ENCODE peak calls at places on chromosomes 11 and 22, in four cellular contexts. G, S, D and F are unnamed samples.

GRCh38 chr11:36057372-36058045 is 113.6 kb downstream of the LDLRAD3 start:
- DNase-seq in G (no peak), S (no peak), D (no peak), F (no peak)

GRCh38 chr11:31106963-31107576 is 262.5 kb downstream of the DCDC1 start:
- DNase-seq in D (peak; percentile 58), G (peak; percentile 51), S (no peak), F (peak; percentile 36)

GRCh38 chr22:39068033-39068785 is 8.9 kb upstream of the APOBEC3G start:
- DNase-seq in G (no peak), D (no peak), S (no peak), F (no peak)

GRCh38 chr11:45150943-45151342 is 4.5 kb downstream of the PRDM11 start:
- DNase-seq in S (no peak), D (no peak), G (no peak), F (no peak)

GRCh38 chr11:8709002-8709672 is 26.5 kb downstream of the RPL27A start:
- DNase-seq in D (no peak), G (no peak), S (no peak), F (no peak)

GRCh38 chr11:33996498-33997454 is 54.8 kb upstream of the CAPRIN1 start:
- DNase-seq in S (peak; percentile 49), D (peak; percentile 88), G (peak; percentile 83), F (peak; percentile 86)

GRCh38 chr11:39541945-39542351 is 1917.5 kb downstream of the LRRC4C start:
- DNase-seq in S (no peak), G (no peak), D (no peak), F (no peak)

GRCh38 chr22:18091916-18092526 is 14.2 kb downstream of the PEX26 start:
- DNase-seq in D (no peak), G (no peak), S (no peak), F (no peak)

GRCh38 chr11:8838248-8838647 is 72.7 kb upstream of the AKIP1 start:
- DNase-seq in G (no peak), S (no peak), D (no peak), F (no peak)

GRCh38 chr22:20981787-20982562 is at the start of gene LZTR1:
- DNase-seq in S (peak; percentile 32), G (peak; percentile 50), D (peak; percentile 100), F (peak; percentile 86)

GRCh38 chr11:44862546-44863101 is 88.1 kb downstream of the TP53I11 start:
- DNase-seq in D (no peak), G (no peak), S (no peak), F (no peak)

GRCh38 chr22:18954333-18954732 is 18.2 kb upstream of the PRODH start:
- DNase-seq in S (no peak), G (no peak), D (peak; percentile 73), F (peak; percentile 94)

GRCh38 chr22:37284126-37284806 is 2.0 kb downstream of the CYTH4 start:
- DNase-seq in S (no peak), D (no peak), G (no peak), F (no peak)

GRCh38 chr11:74018331-74019005 is 9.6 kb upstream of the UCP3 start:
- DNase-seq in G (no peak), S (no peak), D (no peak), F (no peak)

GRCh38 chr11:59197990-59198389 is 14.7 kb downstream of the MPEG1 start:
- DNase-seq in D (no peak), S (no peak), G (no peak), F (no peak)

GRCh38 chr22:32735516-32735915 is 66.0 kb upstream of the TIMP3 start:
- DNase-seq in S (no peak), G (no peak), D (no peak), F (no peak)

GRCh38 chr11:45089251-45089650 is 57.2 kb upstream of the PRDM11 start:
- DNase-seq in G (no peak), D (no peak), S (no peak), F (no peak)

GRCh38 chr11:94574193-94574961 is 7.2 kb downstream of the PIWIL4 start:
- DNase-seq in G (no peak), D (peak; percentile 45), S (no peak), F (no peak)

GRCh38 chr11:67429722-67430121 is 1.4 kb downstream of the RPS6KB2 start:
- DNase-seq in G (no peak), D (no peak), S (no peak), F (no peak)

GRCh38 chr22:24926849-24927579 is 19.5 kb downstream of the LHFPL7 start:
- DNase-seq in S (no peak), D (no peak), G (no peak), F (no peak)

GRCh38 chr11:87281496-87281895 is 243.8 kb downstream of the TMEM135 start:
- DNase-seq in S (no peak), G (no peak), D (peak; percentile 27), F (no peak)

GRCh38 chr22:42683599-42684283 is 34.5 kb upstream of the CYB5R3 start:
- DNase-seq in G (no peak), S (no peak), D (no peak), F (no peak)

GRCh38 chr11:13030857-13031256 is 21.7 kb downstream of the RASSF10 start:
- DNase-seq in S (no peak), D (no peak), G (no peak), F (no peak)

GRCh38 chr22:50505776-50506610 is 1.5 kb downstream of the LMF2 start:
- DNase-seq in G (no peak), D (no peak), S (no peak), F (no peak)

GRCh38 chr11:44301856-44302231 is 8.1 kb downstream of the ALX4 start:
- DNase-seq in G (peak; percentile 7), S (no peak), D (peak; percentile 33), F (no peak)

GRCh38 chr11:93613432-93613831 is 48.0 kb upstream of the CEP295 start:
- DNase-seq in S (no peak), G (no peak), D (no peak), F (no peak)

GRCh38 chr11:128686745-128687177 is 7.1 kb upstream of the FLI1 start:
- DNase-seq in G (no peak), D (no peak), S (no peak), F (no peak)

GRCh38 chr22:39292561-39293074 is 26.8 kb downstream of the RPL3 start:
- DNase-seq in G (peak; percentile 93), D (peak; percentile 94), S (no peak), F (no peak)

GRCh38 chr22:22930571-22931556 is 43.2 kb downstream of the IGLL5 start:
- DNase-seq in D (no peak), S (no peak), G (no peak), F (no peak)

DNA sequence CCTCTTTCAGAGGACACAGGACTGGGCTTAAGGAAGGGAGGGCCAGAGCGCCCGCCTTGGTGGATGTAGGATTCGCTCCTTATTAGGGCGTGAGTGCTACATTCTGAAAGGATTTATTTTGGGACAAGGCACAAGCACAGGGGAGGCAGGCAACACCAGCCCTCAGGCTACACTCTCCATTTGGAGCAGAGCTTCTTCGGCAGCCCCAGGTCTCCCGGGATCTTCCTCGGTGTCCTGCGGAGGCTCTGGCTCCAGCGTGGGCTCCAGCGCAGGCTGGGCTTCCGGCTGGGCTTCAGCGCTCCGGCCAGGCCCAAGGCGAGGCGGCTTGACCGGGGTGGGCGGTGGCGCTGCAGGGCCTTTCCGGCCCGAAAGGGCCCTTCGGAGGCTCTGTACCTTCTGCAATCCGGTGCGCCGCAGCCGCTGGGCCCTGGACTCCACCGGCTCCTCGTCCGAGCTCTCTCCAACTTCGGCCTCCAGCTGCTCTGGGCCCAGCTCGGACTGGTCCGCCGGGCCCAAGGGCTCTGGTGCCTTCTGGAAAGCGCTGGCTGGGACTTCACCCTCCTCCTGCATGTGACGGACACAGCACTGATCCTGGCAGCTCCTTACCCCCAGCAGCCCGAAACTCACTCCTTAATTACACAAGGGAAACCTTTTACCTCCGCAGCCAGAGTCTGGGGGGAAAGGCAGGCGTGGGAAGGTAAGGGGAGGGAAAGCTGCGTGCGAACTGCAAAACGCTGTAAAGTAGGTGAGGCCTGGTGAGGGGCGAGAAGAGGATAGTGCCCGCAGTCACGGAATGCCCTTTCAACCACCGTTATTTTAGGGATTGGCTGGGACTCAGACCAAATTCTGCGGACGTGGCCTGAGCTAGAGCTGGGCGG is 1.1 kb downstream of the CAVIN3 start:
- DNase-seq in D (no peak), S (no peak), G (no peak), F (peak; percentile 73)
- TF ChIP-seq POLR2AphosphoS5 in D (no peak), S (no peak), G (no peak), F (peak; percentile 61)

GRCh38 chr22:35893698-35894097 is 134.9 kb downstream of the RBFOX2 start:
- DNase-seq in G (no peak), S (no peak), D (no peak), F (no peak)

GRCh38 chr22:35894464-35894878 is 134.2 kb downstream of the RBFOX2 start:
- DNase-seq in D (no peak), S (no peak), G (no peak), F (no peak)

GRCh38 chr22:35896306-35896705 is 132.3 kb downstream of the RBFOX2 start:
- DNase-seq in G (no peak), S (no peak), D (no peak), F (no peak)

GRCh38 chr22:35892192-35892591 is 136.4 kb downstream of the RBFOX2 start:
- DNase-seq in S (no peak), D (peak; percentile 14), G (no peak), F (no peak)

DNA sequence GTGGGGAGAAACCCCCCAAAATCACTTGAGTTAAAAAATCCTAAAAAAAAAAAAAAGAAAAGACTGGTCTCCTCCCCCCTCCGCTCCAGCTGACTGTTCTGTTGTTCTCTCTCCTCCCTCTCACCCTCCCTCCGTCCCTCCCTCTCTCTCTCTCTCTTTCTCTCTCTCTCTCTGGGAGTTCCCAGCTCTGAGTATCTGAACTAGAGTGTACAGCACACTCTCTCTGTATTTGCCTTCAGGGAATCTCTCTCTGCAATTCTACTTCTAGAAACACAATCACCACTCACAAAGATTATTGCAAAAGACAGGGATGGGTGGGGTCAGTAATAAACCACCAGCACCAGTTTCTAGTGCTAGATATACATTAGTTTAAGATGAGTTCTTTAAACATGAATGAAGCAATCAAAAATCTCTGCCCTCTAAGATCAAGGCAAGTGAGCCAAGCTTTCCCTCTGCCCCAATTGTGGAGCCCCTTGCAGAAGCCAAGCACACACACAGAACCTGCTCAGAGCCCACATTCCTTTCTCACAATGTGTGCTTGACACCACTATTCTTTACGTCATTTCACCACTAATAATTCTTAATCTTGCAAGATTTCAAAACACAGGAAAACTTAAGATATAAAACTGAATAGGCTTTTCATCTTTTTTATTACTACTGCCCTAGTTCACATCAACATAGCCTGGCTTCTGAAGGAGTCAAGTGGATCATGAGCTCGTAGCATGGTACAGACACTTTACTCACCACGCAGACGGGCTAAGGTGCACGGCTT is 133.5 kb downstream of the RBFOX2 start:
- DNase-seq in S (no peak), D (no peak), G (no peak), F (no peak)
- H3K27ac ChIP-seq in S (no peak overlapping the region), D (no peak overlapping the region), G (no peak overlapping the region), F (no peak overlapping the region)

GRCh38 chr11:109648804-109649203 is 226.8 kb downstream of the C11orf87 start:
- DNase-seq in G (no peak), S (no peak), D (no peak), F (no peak)

GRCh38 chr11:109658169-109658568 is 236.2 kb downstream of the C11orf87 start:
- DNase-seq in S (no peak), D (no peak), G (no peak), F (no peak)

GRCh38 chr11:109654091-109654490 is 232.1 kb downstream of the C11orf87 start:
- DNase-seq in S (no peak), D (no peak), G (no peak), F (no peak)
- TF ChIP-seq EGR1 in S (no peak), D (no peak), G (no peak), F (no peak)

GRCh38 chr11:122743949-122744876 is 88.7 kb downstream of the UBASH3B start:
- DNase-seq in S (peak; percentile 55), D (no peak), G (no peak), F (no peak)

GRCh38 chr11:122742350-122742749 is 86.8 kb downstream of the UBASH3B start:
- DNase-seq in G (no peak), S (no peak), D (no peak), F (no peak)

GRCh38 chr11:122743093-122743741 is 87.7 kb downstream of the UBASH3B start:
- DNase-seq in D (no peak), G (no peak), S (no peak), F (no peak)

GRCh38 chr11:122737951-122738693 is 82.6 kb downstream of the UBASH3B start:
- DNase-seq in D (no peak), S (no peak), G (no peak), F (no peak)

GRCh38 chr11:122741613-122742012 is 86.1 kb downstream of the UBASH3B start:
- DNase-seq in S (no peak), G (no peak), D (no peak), F (no peak)
- TF ChIP-seq POLR2AphosphoS5 in S (no peak), G (no peak), D (no peak), F (no peak)